ENCODE peak calls at places on chromosomes 2 and 18, in eight cellular contexts. H is activated B cell treated with CpG ODN at 0.5 μM for 24 hours, W is fibroblast of lung, P is A549, E is progenitor cell of endocrine pancreas, F is chondrocyte, O is HFFc6, A is tibial artery. Y is an unnamed sample.
A peak's percentile ranks its signal among the peaks of the same experiment; 100 is the strongest.

GRCh38 chr18:10141559-10141958 is 227.7 kb downstream of the VAPA start:
- DNase-seq in H (no peak), W (no peak), P (peak; percentile 58), E (no peak), F (no peak), O (no peak), A (no peak), Y (no peak)

GRCh38 chr2:201546576-201546975 is 95.0 kb downstream of the STRADB start:
- DNase-seq in H (no peak), W (no peak), P (no peak), E (no peak), F (no peak), O (peak; percentile 37), A (no peak), Y (no peak)

GRCh38 chr2:36329746-36330145 is 25.8 kb upstream of the CRIM1 start:
- DNase-seq in H (no peak), W (peak; percentile 85), P (peak; percentile 85), E (no peak), F (no peak), O (peak; percentile 78), A (no peak), Y (no peak)

GRCh38 chr18:54257015-54257414 is 12.3 kb upstream of the POLI start:
- DNase-seq in H (no peak), W (no peak), P (no peak), E (no peak), F (no peak), O (no peak), A (no peak), Y (no peak)

GRCh38 chr2:169300617-169301530 is 61.5 kb downstream of the LRP2 start:
- DNase-seq in H (no peak), W (no peak), P (no peak), E (no peak), F (no peak), O (no peak), A (no peak), Y (no peak)

GRCh38 chr18:36350839-36351474 is 53.4 kb downstream of the FHOD3 start:
- DNase-seq in H (no peak), W (no peak), P (no peak), E (no peak), F (no peak), O (no peak), A (no peak), Y (no peak)

GRCh38 chr18:62436636-62437519 is 85.9 kb upstream of the ZCCHC2 start:
- DNase-seq in H (no peak), W (peak; percentile 45), P (no peak), E (no peak), F (no peak), O (peak; percentile 55), A (peak; percentile 98), Y (no peak)

GRCh38 chr2:2848621-2849443 is 517.8 kb upstream of the MYT1L start:
- DNase-seq in H (no peak), W (no peak), P (no peak), E (no peak), F (peak; percentile 59), O (no peak), A (no peak), Y (no peak)

GRCh38 chr18:9380571-9381390 is 46.2 kb downstream of the TWSG1 start:
- DNase-seq in H (no peak), W (peak; percentile 57), P (no peak), E (no peak), F (no peak), O (peak; percentile 4), A (no peak), Y (no peak)

DNA sequence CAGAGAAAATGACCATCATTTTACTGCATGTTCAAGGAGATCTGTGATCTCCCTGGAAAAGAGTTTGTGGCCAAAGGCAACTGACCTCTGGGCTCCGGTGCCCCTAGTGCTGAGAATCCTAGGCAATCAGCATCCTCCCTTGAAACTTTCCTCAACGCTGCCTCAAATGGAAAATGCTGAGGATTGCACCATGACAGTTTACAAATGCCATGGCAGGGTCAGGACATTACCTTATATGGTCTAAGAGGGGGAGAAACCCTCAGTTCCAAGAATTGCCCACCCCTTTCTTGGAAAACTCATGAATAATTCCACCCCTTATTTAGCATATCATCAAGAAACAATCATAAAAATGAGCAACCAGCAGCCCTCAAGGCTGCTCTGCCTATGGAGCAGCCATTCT is 48.3 kb downstream of the ALPK2 start:
- DNase-seq in H (no peak), W (peak; percentile 82), P (peak; percentile 73), E (no peak), F (no peak), O (peak; percentile 24), A (no peak), Y (no peak)
- TF ChIP-seq CTCF in H (no peak), W (peak; percentile 4), P (no peak), E (no peak), F (peak; percentile 10), O (peak; percentile 26), A (no peak), Y (no peak)

GRCh38 chr18:79503406-79503805 is 107.7 kb downstream of the NFATC1 start:
- DNase-seq in H (no peak), W (no peak), P (no peak), E (no peak), F (peak; percentile 42), O (no peak), A (peak; percentile 21), Y (no peak)
- TF ChIP-seq CTCF in H (no peak), W (no peak), P (no peak), E (no peak), F (no peak), O (no peak), A (no peak), Y (no peak)

GRCh38 chr2:223760838-223761502 is 76.4 kb downstream of the AP1S3 start:
- DNase-seq in H (no peak), W (peak; percentile 91), P (peak; percentile 90), E (no peak), F (no peak), O (peak; percentile 89), A (no peak), Y (peak; percentile 76)
- TF ChIP-seq CTCF in H (no peak), W (peak; percentile 28), P (peak; percentile 47), E (no peak), F (peak; percentile 38), O (peak; percentile 53), A (no peak), Y (peak; percentile 62)

GRCh38 chr2:113233593-113234550 is 44.8 kb downstream of the PAX8 start:
- DNase-seq in H (no peak), W (peak; percentile 60), P (peak; percentile 52), E (no peak), F (no peak), O (no peak), A (no peak), Y (no peak)
- TF ChIP-seq CTCF in H (no peak), W (peak; percentile 36), P (no peak), E (no peak), F (peak; percentile 34), O (peak; percentile 46), A (no peak), Y (no peak)

GRCh38 chr2:58680938-58681337 is 439.8 kb upstream of the FANCL start:
- DNase-seq in H (no peak), W (peak; percentile 4), P (no peak), E (no peak), F (no peak), O (no peak), A (no peak), Y (no peak)
- TF ChIP-seq CTCF in H (no peak), W (no peak), P (peak; percentile 45), E (no peak), F (peak; percentile 76), O (peak; percentile 60), A (no peak), Y (no peak)

DNA sequence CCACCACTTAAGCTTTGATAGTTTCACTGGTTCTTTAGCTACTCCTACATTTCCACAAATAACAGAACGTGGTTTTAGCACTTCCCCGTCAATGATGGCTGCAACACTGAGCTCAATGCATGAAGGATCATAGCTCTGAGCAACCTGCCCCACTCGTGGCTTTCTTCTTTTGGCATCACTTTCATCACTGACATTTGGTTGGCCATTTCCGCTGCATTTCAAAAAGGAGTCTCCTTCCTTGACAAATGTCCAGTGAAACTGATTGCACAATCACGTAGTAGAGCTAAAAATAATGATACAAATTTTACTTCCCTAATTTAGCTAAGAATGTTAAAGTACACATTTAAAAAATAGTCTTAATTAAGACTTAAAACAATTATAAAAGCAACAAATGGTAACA is 205.2 kb upstream of the HDAC4 start:
- DNase-seq in H (no peak), W (no peak), P (no peak), E (no peak), F (no peak), O (no peak), A (no peak), Y (no peak)
- TF ChIP-seq CTCF in H (no peak), W (no peak), P (no peak), E (no peak), F (no peak), O (no peak), A (no peak), Y (no peak)